ENCODE peak calls at places on chromosomes 11 and 22, in five cellular contexts. A is CD4-positive, CD25-positive, alpha-beta regulatory T cell; Z is CD8-positive, alpha-beta memory T cell; M is neuronal stem cell; I is mesendoderm. V is an unnamed sample. For H3K27me3, the result is how much of the 10 kb centered on the place peaks cover.

GRCh38 chr11:118265954-118266353 is 1.9 kb upstream of the MPZL2 start:
- DNase-seq in A (no peak), Z (no peak), M (no peak), I (no peak), V (no peak)

GRCh38 chr11:66858939-66859685 is 2.2 kb downstream of the LRFN4 start:
- DNase-seq in A (no peak), Z (no peak), M (no peak), I (no peak), V (no peak)

GRCh38 chr11:125071831-125072209 is 8.7 kb downstream of the SLC37A2 start:
- DNase-seq in A (no peak), Z (no peak), M (no peak), I (no peak), V (no peak)

GRCh38 chr11:9530020-9530628 is 43.3 kb upstream of the WEE1 start:
- DNase-seq in A (no peak), Z (no peak), M (no peak), I (no peak), V (no peak)

GRCh38 chr11:91805293-91805692 is 419.3 kb upstream of the FAT3 start:
- DNase-seq in A (no peak), Z (no peak), M (no peak), I (peak), V (no peak)

GRCh38 chr11:121741954-121742361 is 289.2 kb upstream of the SORL1-AS1 start:
- DNase-seq in A (no peak), Z (no peak), M (no peak), I (no peak), V (no peak)

GRCh38 chr11:103652013-103652412 is 384.4 kb upstream of the DDI1 start:
- DNase-seq in A (no peak), Z (no peak), M (no peak), I (no peak), V (no peak)

GRCh38 chr11:77633856-77634425 is 3.7 kb downstream of the CLNS1A start:
- DNase-seq in A (no peak), Z (no peak), M (no peak), I (no peak), V (no peak)

GRCh38 chr11:115670538-115671200 is 166.5 kb upstream of the CADM1 start:
- DNase-seq in A (no peak), Z (no peak), M (no peak), I (no peak), V (no peak)

GRCh38 chr11:48020092-48020755 is 39.9 kb downstream of the PTPRJ start:
- DNase-seq in A (peak), Z (no peak), M (no peak), I (no peak), V (peak)

GRCh38 chr11:104968856-104969776 is 742 bp upstream of the CASP4 start:
- DNase-seq in A (no peak), Z (no peak), M (no peak), I (peak), V (no peak)

GRCh38 chr22:36327922-36328551 is 59.7 kb downstream of the MYH9 start:
- DNase-seq in A (no peak), Z (peak), M (no peak), I (no peak), V (no peak)

GRCh38 chr22:28112548-28113043 is 193.5 kb upstream of the PITPNB start:
- DNase-seq in A (no peak), Z (no peak), M (peak), I (peak), V (peak)

GRCh38 chr11:32891657-32892354 is 805 bp upstream of the QSER1 start:
- DNase-seq in A (no peak), Z (no peak), M (no peak), I (peak), V (peak)

GRCh38 chr11:100672483-100673038 is 14.5 kb upstream of the ARHGAP42 start:
- DNase-seq in A (no peak), Z (no peak), M (no peak), I (no peak), V (no peak)

GRCh38 chr11:68016904-68017817 is 7.0 kb downstream of the ALDH3B1 start:
- DNase-seq in A (no peak), Z (no peak), M (no peak), I (no peak), V (no peak)

GRCh38 chr22:41300661-41301060 is 664 bp upstream of the ZC3H7B start:
- DNase-seq in A (no peak), Z (no peak), M (no peak), I (no peak), V (no peak)

GRCh38 chr22:22897036-22897435 is 9.4 kb downstream of the IGLL5 start:
- DNase-seq in A (no peak), Z (no peak), M (no peak), I (no peak), V (no peak)

GRCh38 chr22:22894740-22895731 is 7.4 kb downstream of the IGLL5 start:
- DNase-seq in A (no peak), Z (no peak), M (no peak), I (no peak), V (no peak)

GRCh38 chr22:22893891-22894739 is 6.5 kb downstream of the IGLL5 start:
- DNase-seq in A (no peak), Z (no peak), M (no peak), I (no peak), V (no peak)

GRCh38 chr22:22896601-22897000 is 9.0 kb downstream of the IGLL5 start:
- DNase-seq in A (no peak), Z (no peak), M (no peak), I (no peak), V (no peak)

GRCh38 chr22:22895776-22896445 is 8.3 kb downstream of the IGLL5 start:
- DNase-seq in A (no peak), Z (no peak), M (no peak), I (no peak), V (no peak)
- H3K27ac ChIP-seq in A (no peak), Z (no peak), M (no peak), I (no peak), V (no peak)

GRCh38 chr22:46450931-46451660 is 86.3 kb downstream of the CELSR1 start:
- DNase-seq in A (no peak), Z (no peak), M (no peak), I (no peak), V (no peak)

GRCh38 chr22:46452195-46453005 is 85.0 kb downstream of the CELSR1 start:
- DNase-seq in A (no peak), Z (no peak), M (no peak), I (no peak), V (no peak)

GRCh38 chr22:46453006-46453828 is 84.2 kb downstream of the CELSR1 start:
- DNase-seq in A (no peak), Z (no peak), M (no peak), I (no peak), V (no peak)

GRCh38 chr22:46449974-46450745 is 87.3 kb downstream of the CELSR1 start:
- DNase-seq in A (no peak), Z (no peak), M (no peak), I (no peak), V (no peak)

GRCh38 chr22:46451741-46452140 is 85.7 kb downstream of the CELSR1 start:
- DNase-seq in A (no peak), Z (no peak), M (no peak), I (no peak), V (no peak)
- H3K27me3 ChIP-seq in A (under half), Z (under half), M (under half), I (under half), V (under half)

GRCh38 chr11:128588086-128588485 is 728 bp upstream of the ETS1 start:
- DNase-seq in A (no peak), Z (no peak), M (no peak), I (no peak), V (no peak)

GRCh38 chr11:128586689-128587088 is 669 bp downstream of the ETS1 start:
- DNase-seq in A (no peak), Z (no peak), M (no peak), I (no peak), V (no peak)

GRCh38 chr11:128589998-128590397 is 2.6 kb upstream of the ETS1 start:
- DNase-seq in A (no peak), Z (no peak), M (no peak), I (no peak), V (no peak)

GRCh38 chr11:128585498-128586238 is 1.7 kb downstream of the ETS1 start:
- DNase-seq in A (no peak), Z (no peak), M (no peak), I (peak), V (no peak)

GRCh38 chr11:128587415-128587814 is at the start of gene ETS1:
- DNase-seq in A (no peak), Z (no peak), M (no peak), I (peak), V (no peak)
- H3K27ac ChIP-seq in A (no peak), Z (no peak), M (no peak), I (no peak), V (no peak)

DNA sequence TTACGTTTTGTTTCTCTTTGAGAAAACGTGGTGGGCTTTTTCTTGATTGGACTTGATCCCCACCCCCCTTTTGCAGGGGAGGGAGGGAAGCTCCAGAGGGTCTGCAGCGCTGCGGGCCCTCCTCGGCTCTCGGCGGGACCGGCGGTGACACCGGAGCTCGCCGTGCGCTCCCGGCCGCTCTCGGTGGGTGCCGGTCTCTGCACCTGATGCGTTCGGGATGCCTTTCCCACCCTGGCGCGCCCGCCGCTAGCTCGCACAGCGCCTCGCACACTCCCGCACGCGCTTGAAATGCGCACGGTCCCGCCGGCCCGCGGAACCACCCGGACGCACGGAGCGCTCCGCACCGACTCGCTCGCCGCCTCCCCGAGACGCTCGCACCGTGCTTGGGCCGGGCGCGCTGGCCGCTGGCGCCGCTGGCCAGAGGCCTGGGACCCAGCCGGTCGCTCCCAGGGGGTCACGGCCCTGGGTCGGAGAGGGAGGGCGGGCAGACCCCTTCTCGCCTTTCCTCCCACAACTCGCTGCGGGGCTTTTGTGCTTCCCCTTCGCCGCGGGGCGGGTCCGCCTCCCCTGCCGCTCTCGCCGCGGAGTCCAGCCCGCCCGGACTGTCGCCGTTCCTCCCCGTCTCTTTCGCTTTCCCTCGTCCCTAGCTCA is 1.0 kb downstream of the ZBTB16 start:
- DNase-seq in A (peak), Z (peak), M (peak), I (no peak), V (no peak)
- H3K27me3 ChIP-seq in A (under half), Z (under half), M (under half), I (half or more), V (under half)

GRCh38 chr11:119652907-119653659 is 75.9 kb downstream of the NECTIN1 start:
- DNase-seq in A (no peak), Z (no peak), M (no peak), I (no peak), V (no peak)
- H3K27ac ChIP-seq in A (no peak), Z (no peak), M (no peak), I (no peak), V (no peak)

DNA sequence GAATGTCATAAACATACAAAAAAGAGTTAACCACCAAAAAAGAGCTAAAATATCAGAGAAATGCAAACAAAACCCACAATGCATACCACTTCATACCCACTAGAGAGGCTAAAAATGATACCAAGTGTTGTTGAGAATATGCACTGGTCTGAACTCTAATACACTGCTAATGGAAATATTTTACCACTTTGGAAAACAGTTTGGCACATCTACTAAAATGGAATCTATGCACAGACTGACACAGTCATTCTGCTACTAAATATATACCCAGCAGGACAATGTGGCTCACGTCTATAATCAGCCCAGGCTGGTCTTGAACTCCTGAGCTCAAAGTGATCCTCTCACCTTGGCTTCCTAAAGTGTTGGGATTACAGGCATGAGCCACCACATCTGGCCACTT is 18.0 kb downstream of the MAPK1 start:
- DNase-seq in A (no peak), Z (no peak), M (no peak), I (no peak), V (no peak)
- H3K27me3 ChIP-seq in A (under half), Z (under half), M (under half), I (under half), V (under half)

DNA sequence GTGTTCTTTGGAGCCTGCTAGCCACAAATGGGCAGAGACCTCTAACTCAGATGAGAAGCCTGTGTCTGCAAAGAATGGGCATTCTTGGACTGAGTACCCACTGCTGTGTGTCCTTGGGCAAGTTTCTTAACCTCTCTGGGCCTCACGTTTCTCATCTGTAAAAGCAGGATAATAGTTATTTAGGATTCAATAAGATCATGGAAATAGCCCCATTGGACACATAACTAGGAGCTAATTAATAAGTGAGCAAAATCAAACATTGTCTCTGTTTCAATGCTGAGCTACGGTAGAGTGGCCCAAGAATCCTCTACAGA is 61.2 kb upstream of the WNT7B start:
- DNase-seq in A (no peak), Z (no peak), M (no peak), I (no peak), V (no peak)
- H3K27ac ChIP-seq in A (no peak), Z (no peak), M (no peak), I (no peak), V (no peak)

GRCh38 chr11:15074206-15075161 is 1.1 kb downstream of the CALCB start:
- DNase-seq in A (peak), Z (peak), M (peak), I (peak), V (peak)
- H3K27me3 ChIP-seq in A (under half), Z (under half), M (under half), I (under half), V (under half)

GRCh38 chr11:46917109-46918086 is 952 bp downstream of the LRP4 start:
- DNase-seq in A (no peak), Z (peak), M (no peak), I (no peak), V (no peak)
- H3K27ac ChIP-seq in A (no peak), Z (no peak), M (no peak), I (peak), V (no peak)

V was measured in CD4-positive, alpha-beta memory T cell.